ENCODE peak calls at places on chromosomes 1 and 21, in six cellular contexts. F is pancreas, D is endothelial cell, Z is A673, P is left ventricle myocardium inferior, I is GM12878. H is an unnamed sample.

GRCh38 chr1:162373541-162374375 is 2.9 kb downstream of the SPATA46 start:
- DNase-seq in P (no peak), I (no peak), F (no peak), Z (no peak), D (no peak), H (no peak)

GRCh38 chr1:108527135-108527534 is 32.8 kb upstream of the EEIG2 start:
- DNase-seq in F (no peak), D (no peak), Z (no peak), P (no peak), I (no peak), H (no peak)

GRCh38 chr1:225963735-225964530 is 22.9 kb upstream of the LEFTY2 start:
- DNase-seq in Z (no peak), P (no peak), D (no peak), F (no peak), I (no peak), H (no peak)

GRCh38 chr1:230272557-230272956 is 153.6 kb downstream of the PGBD5 start:
- DNase-seq in F (no peak), D (no peak), I (no peak), P (no peak), Z (no peak), H (no peak)

GRCh38 chr1:153345187-153346066 is 3.2 kb downstream of the PGLYRP4 start:
- DNase-seq in I (peak), P (no peak), F (no peak), Z (no peak), D (no peak), H (no peak)

GRCh38 chr1:100051893-100052292 is 80.8 kb downstream of the SASS6 start:
- DNase-seq in Z (no peak), P (no peak), D (no peak), I (no peak), F (no peak), H (no peak)

GRCh38 chr1:172002725-172003345 is 161.5 kb downstream of the DNM3 start:
- DNase-seq in D (peak), I (peak), F (no peak), P (no peak), Z (peak), H (peak)

GRCh38 chr21:44947111-44947929 is 7.5 kb downstream of the SLX9 start:
- DNase-seq in D (no peak), I (no peak), Z (no peak), F (peak), P (peak), H (no peak)

GRCh38 chr1:184854456-184855180 is 100.0 kb upstream of the EDEM3 start:
- DNase-seq in Z (no peak), P (no peak), I (no peak), F (no peak), D (no peak), H (no peak)

GRCh38 chr1:16999863-17000262 is 11.9 kb downstream of the ATP13A2 start:
- DNase-seq in D (no peak), Z (no peak), I (no peak), P (no peak), F (no peak), H (no peak)

GRCh38 chr1:25906644-25907300 is 553 bp upstream of the STMN1 start:
- DNase-seq in I (no peak), F (peak), P (peak), Z (no peak), D (no peak), H (peak)

GRCh38 chr21:35586305-35586704 is 474.0 kb downstream of the SETD4 start:
- DNase-seq in I (no peak), P (no peak), Z (no peak), D (no peak), F (no peak), H (no peak)

DNA sequence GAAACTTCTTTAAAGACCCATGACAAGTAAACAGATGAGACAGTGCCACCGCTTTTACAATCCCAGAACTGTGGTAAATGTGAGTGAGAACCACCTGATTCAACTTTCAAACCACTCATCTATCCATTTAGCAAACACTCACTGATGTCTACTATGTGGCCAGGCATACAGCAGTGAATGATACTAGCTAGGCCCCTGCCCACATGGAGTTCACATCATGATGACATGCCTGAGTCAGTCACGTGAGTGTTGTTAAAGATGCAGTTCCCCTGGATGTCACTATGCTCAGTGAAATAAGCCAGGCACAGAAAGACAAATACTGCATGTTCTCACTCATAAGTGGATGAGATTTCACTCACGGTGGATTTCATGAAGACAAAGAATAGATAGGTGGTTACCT is 28.4 kb downstream of the STX6 start:
- DNase-seq in P (no peak), I (no peak), Z (no peak), D (no peak), F (no peak), H (no peak)
- TF ChIP-seq CTCF in P (no peak), I (no peak), Z (no peak), D (no peak), F (no peak), H (no peak)

DNA sequence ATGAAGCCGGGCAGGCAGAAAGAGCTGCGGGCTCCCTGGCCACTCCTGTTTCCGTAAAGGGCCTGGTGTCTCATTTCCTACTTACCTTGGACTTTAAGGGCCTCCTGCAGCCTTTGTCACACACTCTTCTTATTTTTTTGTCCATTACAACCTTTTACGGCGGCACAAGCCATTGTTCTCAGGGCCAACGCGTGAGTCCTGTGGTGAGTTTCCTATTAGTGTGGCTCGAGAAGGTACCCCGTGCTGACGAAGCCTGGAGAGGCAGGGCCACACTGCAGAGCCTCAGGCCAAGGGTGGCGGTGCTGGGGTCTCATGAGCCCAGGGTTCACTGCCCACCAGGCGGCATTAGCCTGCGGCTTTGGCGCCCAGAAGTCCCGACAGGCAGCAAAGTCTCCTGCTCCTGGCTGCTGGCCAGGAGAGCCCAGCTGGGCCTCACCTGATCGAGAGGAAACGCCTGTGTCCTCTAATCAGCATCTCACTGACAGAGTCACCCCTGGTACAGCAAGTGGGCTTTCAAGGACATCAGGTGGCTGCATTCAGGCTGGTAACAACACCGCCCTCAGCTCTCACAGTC is 62.0 kb downstream of the SIK1 start:
- DNase-seq in P (no peak), D (no peak), I (no peak), Z (no peak), F (peak), H (no peak)
- TF ChIP-seq CTCF in P (no peak), D (no peak), I (no peak), Z (no peak), F (no peak), H (no peak)

DNA sequence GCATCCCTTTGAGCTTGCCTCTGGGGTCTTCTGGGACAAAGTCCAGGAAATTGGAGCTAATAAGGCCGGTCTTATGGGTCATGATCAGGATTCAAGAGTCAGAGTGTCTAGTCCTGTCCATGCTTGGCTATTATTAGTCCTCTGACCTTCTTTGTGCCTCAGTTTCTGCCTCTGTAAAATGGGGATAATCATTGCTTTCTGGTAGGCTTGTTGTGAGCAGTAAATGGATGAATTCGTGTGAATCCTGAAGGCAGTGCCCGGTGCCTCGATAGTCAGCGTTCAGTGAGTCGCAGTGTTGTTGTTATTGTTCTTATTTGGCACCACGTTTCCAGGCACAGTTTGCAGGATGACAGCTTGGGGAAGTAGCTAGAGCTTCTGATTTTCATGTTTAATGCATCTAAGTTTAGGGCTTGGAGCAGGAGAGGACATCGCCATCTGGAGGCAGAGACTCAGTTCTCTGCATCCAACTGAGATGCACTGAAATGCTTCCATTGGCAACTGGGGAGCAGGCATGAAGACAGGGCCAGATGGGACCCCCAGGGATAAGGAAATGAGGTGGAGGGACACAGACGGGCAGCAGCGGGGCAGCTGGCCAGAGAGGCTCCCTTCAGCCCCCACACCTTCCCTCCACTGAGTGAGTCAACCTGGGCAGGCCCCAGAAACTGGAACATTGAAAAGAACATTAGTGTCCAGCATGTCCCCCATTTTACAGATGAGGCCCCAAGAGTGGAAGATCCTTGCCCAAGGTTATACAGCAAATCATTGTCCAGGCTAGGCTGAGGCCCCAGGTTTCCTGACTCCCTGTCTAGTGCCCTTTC is 160.3 kb downstream of the PTPRU start:
- DNase-seq in F (no peak), Z (no peak), P (no peak), D (no peak), I (no peak), H (no peak)
- TF ChIP-seq CTCF in F (no peak), Z (peak), P (no peak), D (no peak), I (no peak), H (peak)

DNA sequence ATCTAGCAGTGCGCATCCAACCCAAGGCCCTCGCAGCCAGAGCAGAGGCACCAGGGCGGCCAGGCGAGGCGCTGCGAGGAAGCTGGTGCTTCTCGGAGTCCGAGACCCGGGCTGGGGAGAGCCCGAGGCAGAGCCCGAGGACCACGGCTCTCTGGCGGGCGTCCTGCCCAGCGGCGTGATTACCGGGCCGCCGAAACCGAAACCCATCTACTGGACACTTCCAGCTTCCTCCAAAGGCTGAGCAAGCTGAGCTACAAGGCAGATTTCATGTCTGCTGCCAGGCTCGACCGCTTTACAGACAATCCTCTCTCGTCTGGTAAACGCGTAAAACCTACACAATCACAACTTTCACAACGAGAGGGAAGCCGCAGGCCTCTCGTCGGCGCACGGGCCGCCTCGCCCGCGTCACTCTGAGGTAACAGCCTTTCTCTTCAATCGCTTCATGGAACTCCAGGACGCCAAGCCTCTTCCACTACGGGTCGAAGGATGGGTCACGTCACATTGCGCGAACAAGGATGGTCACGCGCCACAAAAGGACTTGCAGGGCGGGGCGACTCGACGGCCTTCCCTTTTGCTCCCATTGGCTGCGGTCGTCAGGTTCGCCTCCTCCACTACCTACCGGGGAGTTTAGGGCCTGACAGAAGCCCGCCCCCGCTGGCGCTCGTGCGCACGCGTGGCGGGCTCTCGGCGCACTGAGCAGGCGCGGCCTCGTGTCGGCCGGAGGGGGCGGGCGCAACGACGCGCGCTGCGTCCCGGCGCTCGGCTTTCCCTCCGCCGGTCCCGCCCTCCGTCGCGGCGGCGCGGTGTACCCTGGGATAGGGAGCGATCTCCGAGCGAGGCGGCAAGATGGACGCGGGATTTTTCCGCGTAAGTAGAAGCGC is at the start of gene SRRM1:
- DNase-seq in I (peak), Z (peak), F (peak), D (peak), P (peak), H (peak)
- TF ChIP-seq CTCF in I (peak), Z (peak), F (peak), D (peak), P (no peak), H (no peak)